ENCODE peak calls at places on chromosomes 12 and 14, in ten cellular contexts. T is tibial artery; H is HFF-Myc; K is ovary; W is stomach; Z is foreskin keratinocyte; V is A549; L is CD4-positive, alpha-beta T cell; P is GM23338; G is psoas muscle. E is an unnamed sample.

GRCh38 chr12:132282950-132283771 is 46.2 kb downstream of the GALNT9 start:
- DNase-seq in P (peak), L (no peak), G (no peak), Z (no peak), W (no peak), H (no peak), V (no peak), K (no peak), T (no peak), E (no peak)

GRCh38 chr14:23119362-23120327 is 590 bp upstream of the CEBPE start:
- DNase-seq in L (peak), Z (no peak), V (no peak), W (no peak), T (no peak), K (no peak), H (no peak), P (no peak), G (no peak), E (peak)

GRCh38 chr12:132199101-132199500 is 54.8 kb downstream of the NOC4L start:
- DNase-seq in W (no peak), P (no peak), Z (no peak), L (no peak), K (no peak), T (no peak), G (no peak), V (no peak), H (no peak), E (no peak)

GRCh38 chr14:100832311-100832960 is 6.5 kb downstream of the MEG3 start:
- DNase-seq in G (no peak), V (no peak), H (no peak), L (no peak), P (peak), Z (no peak), W (no peak), T (no peak), K (no peak), E (no peak)

GRCh38 chr12:120212301-120212700 is 11.4 kb upstream of the RPLP0 start:
- DNase-seq in G (no peak), V (no peak), P (no peak), K (no peak), Z (no peak), L (no peak), T (no peak), H (no peak), W (no peak), E (no peak)

GRCh38 chr12:105324704-105325103 is 5.8 kb upstream of the C12orf75 start:
- DNase-seq in H (no peak), W (no peak), G (no peak), L (no peak), K (no peak), P (no peak), T (no peak), V (no peak), Z (no peak), E (no peak)

GRCh38 chr12:57727758-57728395 is 10.7 kb downstream of the AGAP2 start:
- DNase-seq in H (no peak), V (no peak), G (no peak), W (no peak), P (peak), L (no peak), Z (no peak), T (no peak), K (no peak), E (no peak)

GRCh38 chr12:96233168-96233567 is 39.0 kb downstream of the ELK3 start:
- DNase-seq in H (no peak), Z (no peak), P (no peak), L (no peak), V (no peak), W (no peak), K (peak), G (peak), T (peak), E (no peak)

GRCh38 chr12:18323159-18323558 is 61.8 kb downstream of the PIK3C2G start:
- DNase-seq in V (no peak), P (no peak), H (peak), G (no peak), L (no peak), W (no peak), K (no peak), T (no peak), Z (no peak), E (no peak)
- TF ChIP-seq CTCF in V (no peak), P (peak), H (no peak), G (no peak), L (no peak), W (no peak), K (no peak), T (no peak), Z (no peak), E (no peak)

GRCh38 chr12:128840862-128841468 is 12.3 kb upstream of the GLT1D1 start:
- DNase-seq in T (no peak), K (no peak), V (no peak), H (no peak), P (no peak), L (no peak), W (no peak), Z (no peak), G (no peak), E (no peak)

GRCh38 chr12:128848371-128848770 is 4.9 kb upstream of the GLT1D1 start:
- DNase-seq in L (no peak), G (no peak), H (no peak), V (no peak), P (no peak), W (no peak), K (no peak), T (no peak), Z (no peak), E (no peak)

GRCh38 chr12:128843538-128843937 is 9.7 kb upstream of the GLT1D1 start:
- DNase-seq in T (no peak), H (no peak), K (no peak), V (no peak), P (no peak), L (no peak), Z (no peak), W (no peak), G (no peak), E (no peak)

GRCh38 chr12:128842579-128842978 is 10.7 kb upstream of the GLT1D1 start:
- DNase-seq in Z (no peak), K (no peak), V (no peak), H (no peak), T (no peak), P (no peak), G (no peak), L (no peak), W (no peak), E (no peak)

DNA sequence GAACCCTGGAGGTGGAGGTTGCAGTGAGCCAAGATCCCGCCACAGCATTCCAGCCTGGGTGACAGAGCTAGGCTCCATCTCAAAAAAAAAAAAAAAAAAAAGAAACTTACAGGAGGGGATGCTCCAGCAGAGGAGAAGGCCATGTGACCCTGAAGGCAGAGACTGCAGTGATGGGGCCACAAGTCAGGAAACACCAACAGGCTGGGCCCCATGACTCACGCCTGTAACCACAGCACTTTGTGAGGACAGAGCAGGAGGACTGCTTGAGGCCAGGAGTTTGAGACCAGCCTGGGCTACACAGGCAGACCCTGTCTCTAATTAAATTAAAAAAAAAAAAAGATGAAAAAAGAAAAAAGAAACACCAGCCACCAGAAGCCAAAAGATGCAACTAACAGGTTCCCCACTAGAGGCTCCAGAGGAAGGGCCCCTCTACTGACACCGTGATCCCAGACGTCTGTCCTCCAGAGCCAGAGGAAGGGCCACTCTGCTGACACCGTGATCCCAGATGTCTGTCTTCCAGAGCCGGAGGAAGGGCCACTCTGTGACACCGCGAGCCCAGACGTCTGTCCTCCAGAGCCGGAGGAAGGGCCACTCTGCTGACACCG is 9.1 kb upstream of the GLT1D1 start:
- DNase-seq in K (no peak), Z (no peak), L (no peak), T (no peak), G (no peak), H (no peak), P (peak), W (no peak), V (no peak), E (peak)
- TF ChIP-seq CTCF in K (no peak), Z (no peak), L (no peak), T (no peak), G (no peak), H (no peak), P (peak), W (no peak), V (no peak), E (no peak)

GRCh38 chr12:3000548-3001275 is 41.5 kb downstream of the TEAD4 start:
- DNase-seq in G (no peak), P (peak), W (no peak), L (no peak), H (no peak), T (no peak), V (no peak), Z (no peak), K (no peak), E (no peak)
- TF ChIP-seq CTCF in G (peak), P (peak), W (no peak), L (no peak), H (peak), T (no peak), V (no peak), Z (peak), K (no peak), E (no peak)

GRCh38 chr12:97944576-97944975 is 482.0 kb downstream of the RMST start:
- DNase-seq in K (no peak), T (no peak), W (no peak), G (no peak), L (no peak), P (no peak), V (no peak), H (no peak), Z (no peak), E (no peak)

GRCh38 chr12:97941686-97942354 is 479.2 kb downstream of the RMST start:
- DNase-seq in H (no peak), L (no peak), W (no peak), T (no peak), Z (no peak), K (no peak), V (peak), G (no peak), P (no peak), E (no peak)

GRCh38 chr12:97940629-97941028 is 478.0 kb downstream of the RMST start:
- DNase-seq in Z (peak), V (no peak), P (peak), T (no peak), K (no peak), L (no peak), H (no peak), G (no peak), W (no peak), E (no peak)

GRCh38 chr12:97940105-97940504 is 477.5 kb downstream of the RMST start:
- DNase-seq in K (no peak), P (no peak), L (no peak), G (no peak), Z (no peak), V (no peak), W (no peak), H (no peak), T (no peak), E (no peak)

DNA sequence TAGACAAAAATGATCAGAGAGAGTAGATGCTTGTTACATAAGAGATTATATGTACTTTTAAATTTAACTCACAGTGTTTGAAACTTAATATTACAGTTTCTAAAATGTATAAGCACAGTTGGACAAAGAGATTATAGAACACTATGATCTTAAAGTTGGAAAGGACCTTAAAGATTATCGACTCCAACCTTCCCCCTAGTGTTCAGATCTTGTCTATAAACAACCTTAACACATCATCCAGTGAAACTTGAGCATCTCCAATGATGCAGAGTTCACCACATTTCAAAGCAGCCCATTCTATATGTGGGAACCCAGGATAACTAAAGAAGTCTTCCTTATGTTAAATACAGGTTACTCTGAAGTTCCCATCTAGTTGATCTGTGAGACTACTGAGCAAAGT is 480.8 kb downstream of the RMST start:
- DNase-seq in P (peak), K (no peak), Z (no peak), T (no peak), L (no peak), H (no peak), W (no peak), V (no peak), G (no peak), E (no peak)
- TF ChIP-seq CTCF in P (peak), K (no peak), Z (peak), T (no peak), L (no peak), H (no peak), W (no peak), V (no peak), G (no peak), E (no peak)

DNA sequence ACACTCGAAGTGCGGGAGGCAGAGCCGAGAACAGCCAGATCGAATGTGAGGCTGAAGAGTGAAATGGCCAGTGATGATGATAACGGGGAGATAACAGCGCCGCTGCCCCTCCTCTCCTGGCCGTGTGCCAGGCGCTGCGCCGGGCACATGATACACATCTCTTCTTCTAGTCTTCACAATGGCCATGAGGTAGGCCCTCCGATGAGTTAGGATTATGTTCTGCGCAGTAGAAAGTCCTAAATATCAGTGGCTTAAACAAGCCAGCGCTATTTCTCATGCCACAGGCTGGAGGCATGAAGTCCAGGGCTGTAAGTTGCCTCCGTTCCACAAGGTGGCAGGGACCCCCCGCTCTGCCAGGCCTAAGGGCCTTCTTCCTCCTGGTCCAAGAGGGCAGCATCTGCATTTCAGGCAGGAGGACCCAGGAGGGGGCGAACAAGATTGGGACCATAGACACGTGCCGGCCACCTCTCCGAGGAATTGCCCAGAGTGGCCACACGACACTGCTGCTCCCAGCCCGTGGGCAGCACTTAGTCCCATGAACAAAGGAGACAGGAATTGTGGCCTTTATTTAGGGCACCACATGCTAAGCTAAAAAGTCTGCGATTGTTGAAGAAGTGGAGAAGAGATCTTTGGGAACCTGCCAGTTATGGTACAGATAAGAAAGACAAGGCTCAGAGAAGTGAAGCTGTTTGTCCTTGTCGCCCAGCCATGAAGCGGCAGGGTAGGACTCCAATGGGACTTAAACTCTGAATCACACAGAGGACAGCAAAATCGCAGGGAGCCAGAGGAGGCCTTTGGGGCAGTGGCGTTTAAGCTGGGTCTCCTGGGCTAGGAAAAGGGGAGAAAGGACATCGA is 10.9 kb upstream of the HVCN1 start:
- DNase-seq in Z (no peak), W (no peak), H (no peak), V (peak), P (peak), T (no peak), G (no peak), K (no peak), L (no peak), E (peak)
- TF ChIP-seq CTCF in Z (no peak), W (no peak), H (no peak), V (no peak), P (peak), T (no peak), G (no peak), K (no peak), L (no peak), E (no peak)

GRCh38 chr12:124510301-124510970 is 57.0 kb downstream of the NCOR2 start:
- DNase-seq in G (peak), Z (no peak), K (no peak), P (peak), L (no peak), V (peak), T (no peak), H (no peak), W (peak), E (peak)
- TF ChIP-seq CTCF in G (peak), Z (peak), K (no peak), P (peak), L (no peak), V (no peak), T (no peak), H (peak), W (no peak), E (no peak)

DNA sequence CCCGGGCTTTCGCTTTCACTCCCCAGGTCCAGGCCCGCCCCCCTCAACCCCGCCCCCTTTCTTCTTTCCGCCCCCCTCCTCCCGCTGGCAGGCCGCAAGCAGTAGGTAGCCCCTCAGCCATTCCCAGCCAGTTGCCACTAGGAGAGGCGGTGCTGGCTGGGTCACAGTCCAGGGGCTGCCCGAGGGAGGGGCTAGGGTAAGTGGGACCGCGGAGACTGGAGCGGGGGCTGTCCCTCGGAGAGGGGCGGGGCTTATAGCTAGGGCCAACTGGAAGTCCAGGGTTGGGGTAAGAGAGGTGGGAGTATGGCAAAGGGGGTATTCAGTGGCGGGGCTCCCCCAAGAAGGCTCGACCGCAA is 190 bp upstream of the PSME2 start:
- DNase-seq in H (peak), V (peak), Z (peak), P (peak), G (peak), K (peak), T (peak), W (peak), L (peak), E (peak)
- TF ChIP-seq CTCF in H (no peak), V (no peak), Z (no peak), P (no peak), G (no peak), K (no peak), T (no peak), W (no peak), L (no peak), E (no peak)

DNA sequence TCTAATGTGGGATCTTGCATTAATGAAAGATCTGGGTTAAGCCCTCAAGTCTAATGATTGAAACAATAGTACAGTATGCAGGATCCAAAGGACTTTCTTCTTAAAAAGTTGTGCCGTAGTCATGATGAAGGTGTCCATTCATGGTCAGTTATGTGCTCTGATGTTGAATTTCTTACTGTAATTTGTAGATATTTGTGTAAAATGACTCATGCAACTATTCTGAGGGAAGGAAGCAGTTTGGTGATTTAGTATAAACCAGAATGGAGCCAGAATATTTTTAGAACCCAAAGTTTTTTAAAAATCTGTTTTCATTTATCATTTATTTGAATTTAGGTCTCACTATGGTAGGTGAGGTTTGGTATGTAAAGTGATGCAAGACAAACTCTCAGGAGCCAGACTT is 151.2 kb downstream of the AKAP6 start:
- DNase-seq in Z (no peak), T (no peak), P (no peak), W (no peak), V (no peak), G (no peak), L (no peak), H (peak), K (no peak), E (no peak)
- TF ChIP-seq CTCF in Z (no peak), T (no peak), P (no peak), W (no peak), V (no peak), G (no peak), L (no peak), H (no peak), K (no peak), E (no peak)

DNA sequence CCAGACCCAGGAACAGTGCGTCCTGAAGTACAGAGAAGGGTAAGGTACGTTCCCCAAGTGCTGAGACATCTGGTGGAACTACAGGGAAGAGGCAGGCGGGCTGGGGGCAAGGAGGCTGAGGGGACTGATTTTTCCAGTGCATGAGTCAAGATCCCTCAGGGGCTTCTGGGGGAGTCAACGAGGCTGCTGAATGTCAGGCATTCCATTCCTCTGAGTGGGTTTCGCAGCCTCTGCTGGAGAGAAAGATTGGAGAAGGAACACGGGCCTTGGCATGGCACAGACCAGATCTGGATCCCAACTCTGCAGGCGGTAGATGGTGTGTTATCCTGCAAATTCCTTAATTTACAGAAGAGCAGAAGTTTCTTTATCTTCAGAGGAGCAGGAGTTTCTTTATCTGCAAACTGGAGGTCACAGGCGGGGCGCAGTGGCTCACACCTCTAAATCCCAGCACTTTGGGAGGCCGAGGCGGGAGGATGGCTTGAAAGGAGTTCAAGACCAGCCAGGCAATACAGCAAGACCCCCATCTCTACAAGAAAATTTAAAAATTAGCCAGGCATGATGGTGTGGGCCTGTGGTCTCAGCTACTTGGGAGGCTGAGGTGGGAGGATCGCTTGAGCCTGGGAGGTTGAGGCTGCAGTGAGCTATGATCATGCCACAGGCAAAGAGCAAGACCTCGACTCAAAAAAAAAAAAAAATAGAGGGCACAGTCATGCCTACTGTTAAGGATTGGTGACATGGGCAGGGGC is 132.6 kb upstream of the MAP1LC3B2 start:
- DNase-seq in Z (peak), P (peak), K (peak), G (peak), W (no peak), L (no peak), T (peak), V (peak), H (peak), E (no peak)
- TF ChIP-seq CTCF in Z (peak), P (peak), K (peak), G (peak), W (no peak), L (no peak), T (peak), V (peak), H (peak), E (no peak)

GRCh38 chr12:3196488-3196887 is 119.3 kb downstream of the TSPAN9 start:
- DNase-seq in V (no peak), P (no peak), H (no peak), Z (no peak), T (no peak), L (no peak), K (no peak), G (no peak), W (no peak), E (no peak)
- TF ChIP-seq CTCF in V (no peak), P (no peak), H (no peak), Z (no peak), T (no peak), L (no peak), K (no peak), G (no peak), W (no peak), E (no peak)